ENCODE peak calls at places on chromosomes 12 and 14, in nine cellular contexts. W, M, L, V, K, E, O, S and F are unnamed samples.

GRCh38 chr12:1948883-1949282 is 30.4 kb upstream of the CACNA2D4 start:
- DNase-seq in W (no peak), M (no peak), L (no peak), V (no peak), K (no peak), E (no peak), O (no peak), S (no peak), F (no peak)

GRCh38 chr12:16603265-16603915 is 2.6 kb downstream of the LMO3 start:
- DNase-seq in W (no peak), M (no peak), L (no peak), V (no peak), K (no peak), E (no peak), O (no peak), S (no peak), F (no peak)

GRCh38 chr12:14364583-14365271 is 755 bp upstream of the ATF7IP start:
- DNase-seq in W (no peak), M (peak), L (no peak), V (no peak), K (no peak), E (no peak), O (no peak), S (no peak), F (no peak)

GRCh38 chr12:56358836-56359532 is 923 bp downstream of the STAT2 start:
- DNase-seq in W (no peak), M (peak), L (no peak), V (no peak), K (no peak), E (no peak), O (peak), S (peak), F (peak)

GRCh38 chr14:103871596-103872480 is 24.5 kb upstream of the PPP1R13B start:
- DNase-seq in W (no peak), M (no peak), L (peak), V (peak), K (peak), E (no peak), O (no peak), S (no peak), F (no peak)

GRCh38 chr12:98533723-98534251 is 18.4 kb downstream of the TMPO start:
- DNase-seq in W (no peak), M (peak), L (no peak), V (peak), K (no peak), E (peak), O (peak), S (no peak), F (no peak)

GRCh38 chr12:102948941-102949352 is 8.5 kb upstream of the ASCL1 start:
- DNase-seq in W (peak), M (peak), L (no peak), V (peak), K (no peak), E (peak), O (peak), S (peak), F (peak)

GRCh38 chr12:43480591-43480990 is 71.4 kb downstream of the ADAMTS20 start:
- DNase-seq in W (no peak), M (no peak), L (no peak), V (no peak), K (no peak), E (no peak), O (no peak), S (no peak), F (no peak)

GRCh38 chr14:75092698-75093097 is 23.3 kb downstream of the ZC2HC1C start:
- DNase-seq in W (no peak), M (no peak), L (no peak), V (peak), K (no peak), E (no peak), O (no peak), S (no peak), F (no peak)

GRCh38 chr14:59126714-59127436 is 61.6 kb upstream of the DAAM1 start:
- DNase-seq in W (no peak), M (peak), L (no peak), V (peak), K (no peak), E (peak), O (peak), S (peak), F (peak)

GRCh38 chr12:8913702-8914032 is 642 bp upstream of the PHC1 start:
- DNase-seq in W (no peak), M (no peak), L (no peak), V (no peak), K (no peak), E (no peak), O (no peak), S (no peak), F (no peak)

GRCh38 chr14:103763730-103764488 is 48.3 kb downstream of the ZFYVE21 start:
- DNase-seq in W (no peak), M (no peak), L (no peak), V (no peak), K (no peak), E (no peak), O (no peak), S (no peak), F (no peak)

GRCh38 chr12:51792417-51792816 is 56.1 kb downstream of the FIGNL2 start:
- DNase-seq in W (no peak), M (no peak), L (no peak), V (no peak), K (no peak), E (no peak), O (no peak), S (no peak), F (no peak)

GRCh38 chr12:67426067-67426466 is 156.9 kb downstream of the CAND1 start:
- DNase-seq in W (no peak), M (peak), L (no peak), V (no peak), K (no peak), E (no peak), O (peak), S (peak), F (peak)

GRCh38 chr14:93538411-93538810 is 107.7 kb downstream of the UNC79 start:
- DNase-seq in W (no peak), M (peak), L (no peak), V (peak), K (no peak), E (no peak), O (no peak), S (no peak), F (no peak)

GRCh38 chr14:86221000-86221399 is 691.1 kb downstream of the FLRT2 start:
- DNase-seq in W (no peak), M (no peak), L (no peak), V (peak), K (no peak), E (peak), O (no peak), S (no peak), F (no peak)

GRCh38 chr14:59098377-59098776 is 90.1 kb upstream of the DAAM1 start:
- DNase-seq in W (no peak), M (peak), L (no peak), V (no peak), K (no peak), E (no peak), O (peak), S (no peak), F (peak)

GRCh38 chr12:22653790-22654189 is 28.8 kb downstream of the ETNK1 start:
- DNase-seq in W (no peak), M (peak), L (no peak), V (no peak), K (no peak), E (no peak), O (no peak), S (no peak), F (no peak)

GRCh38 chr12:118189761-118190181 is 53.8 kb downstream of the PEBP1 start:
- DNase-seq in W (no peak), M (peak), L (no peak), V (peak), K (no peak), E (no peak), O (peak), S (no peak), F (peak)
- H3K4me3 ChIP-seq in W (peak), M (peak), L (peak), V (no peak), K (peak), E (no peak), O (peak), S (peak), F (peak)

GRCh38 chr12:112939761-112940357 is 1.6 kb downstream of the OAS3 start:
- DNase-seq in W (no peak), M (no peak), L (no peak), V (no peak), K (no peak), E (no peak), O (no peak), S (no peak), F (no peak)

GRCh38 chr12:112938751-112939150 is 477 bp downstream of the OAS3 start:
- DNase-seq in W (no peak), M (no peak), L (no peak), V (no peak), K (no peak), E (no peak), O (peak), S (no peak), F (peak)

GRCh38 chr12:112937741-112938719 is at the start of gene OAS3:
- DNase-seq in W (peak), M (peak), L (peak), V (peak), K (peak), E (peak), O (peak), S (peak), F (peak)

GRCh38 chr12:112936264-112936663 is 2.0 kb upstream of the OAS3 start:
- DNase-seq in W (no peak), M (no peak), L (no peak), V (no peak), K (no peak), E (no peak), O (no peak), S (no peak), F (no peak)

GRCh38 chr12:112936927-112937326 is 1.3 kb upstream of the OAS3 start:
- DNase-seq in W (no peak), M (no peak), L (no peak), V (no peak), K (no peak), E (no peak), O (no peak), S (no peak), F (no peak)
- H3K4me3 ChIP-seq in W (no peak), M (no peak), L (no peak), V (no peak), K (no peak), E (no peak), O (no peak), S (no peak), F (no peak)

GRCh38 chr12:109951136-109951535 is 45.0 kb downstream of the GIT2 start:
- DNase-seq in W (no peak), M (peak), L (no peak), V (no peak), K (no peak), E (no peak), O (peak), S (peak), F (peak)
- H3K4me3 ChIP-seq in W (no peak), M (no peak), L (no peak), V (no peak), K (no peak), E (no peak), O (no peak), S (no peak), F (no peak)

GRCh38 chr14:23366163-23366921 is 1.4 kb upstream of the EFS start:
- DNase-seq in W (peak), M (peak), L (peak), V (peak), K (peak), E (no peak), O (peak), S (peak), F (peak)

GRCh38 chr14:23364164-23364571 is 804 bp downstream of the EFS start:
- DNase-seq in W (peak), M (no peak), L (peak), V (peak), K (no peak), E (no peak), O (no peak), S (no peak), F (no peak)

GRCh38 chr14:23362200-23362599 is 2.8 kb downstream of the EFS start:
- DNase-seq in W (no peak), M (no peak), L (no peak), V (peak), K (no peak), E (peak), O (peak), S (peak), F (no peak)

GRCh38 chr14:23364604-23365352 is at the start of gene EFS:
- DNase-seq in W (peak), M (no peak), L (peak), V (peak), K (no peak), E (no peak), O (peak), S (no peak), F (peak)

GRCh38 chr14:23365353-23366162 is 586 bp upstream of the EFS start:
- DNase-seq in W (no peak), M (no peak), L (no peak), V (peak), K (no peak), E (no peak), O (peak), S (no peak), F (no peak)
- H3K4me3 ChIP-seq in W (peak), M (peak), L (peak), V (peak), K (peak), E (no peak), O (peak), S (peak), F (peak)

GRCh38 chr12:31682136-31682962 is 22.9 kb downstream of the ETFBKMT start:
- DNase-seq in W (no peak), M (peak), L (no peak), V (peak), K (peak), E (peak), O (peak), S (peak), F (peak)

GRCh38 chr12:31685801-31686200 is 26.3 kb downstream of the ETFBKMT start:
- DNase-seq in W (no peak), M (no peak), L (no peak), V (no peak), K (no peak), E (no peak), O (no peak), S (no peak), F (no peak)

DNA sequence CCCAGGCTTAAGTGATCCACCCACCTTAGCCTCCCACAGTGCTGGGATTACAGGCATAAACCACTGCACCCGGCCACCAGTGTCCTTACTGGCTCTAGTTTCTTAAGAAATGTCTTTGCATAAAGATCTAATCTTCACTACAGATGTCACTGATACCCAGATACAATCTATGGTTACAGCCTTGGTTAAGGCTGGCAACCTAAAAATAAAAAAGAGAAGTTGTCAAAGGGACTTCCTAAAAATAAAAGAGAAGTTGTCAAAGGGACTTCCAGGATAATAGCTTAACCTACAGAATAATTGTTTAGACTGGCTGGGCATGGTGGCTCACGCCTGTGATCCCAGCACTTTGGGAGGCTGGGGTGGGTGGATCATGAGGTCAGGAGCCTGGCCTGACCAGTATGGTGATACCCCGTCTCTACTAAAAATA is 27.6 kb downstream of the ETFBKMT start:
- DNase-seq in W (no peak), M (no peak), L (no peak), V (no peak), K (peak), E (no peak), O (no peak), S (no peak), F (no peak)
- H3K4me3 ChIP-seq in W (no peak), M (no peak), L (no peak), V (no peak), K (no peak), E (no peak), O (no peak), S (no peak), F (no peak)

GRCh38 chr14:101560534-101561113 is 671 bp upstream of the DIO3 start:
- DNase-seq in W (no peak), M (no peak), L (no peak), V (no peak), K (peak), E (no peak), O (no peak), S (no peak), F (no peak)

GRCh38 chr14:101561897-101562490 is 699 bp downstream of the DIO3 start:
- DNase-seq in W (no peak), M (no peak), L (no peak), V (no peak), K (no peak), E (no peak), O (no peak), S (no peak), F (no peak)

GRCh38 chr14:101562659-101563351 is 1.5 kb downstream of the DIO3 start:
- DNase-seq in W (no peak), M (no peak), L (no peak), V (no peak), K (peak), E (no peak), O (no peak), S (no peak), F (no peak)

GRCh38 chr14:101559624-101560533 is 1.4 kb upstream of the DIO3 start:
- DNase-seq in W (no peak), M (peak), L (peak), V (peak), K (peak), E (no peak), O (no peak), S (no peak), F (no peak)

GRCh38 chr14:101561145-101561896 is at the start of gene DIO3:
- DNase-seq in W (peak), M (no peak), L (peak), V (peak), K (peak), E (no peak), O (no peak), S (no peak), F (peak)
- H3K4me3 ChIP-seq in W (peak), M (no peak), L (peak), V (peak), K (peak), E (no peak), O (no peak), S (no peak), F (no peak)